ENCODE peak calls at places on chromosome 11, in ten cellular contexts. One of them, this sample, is unnamed. For H3K4me1 and H3K27me3, the result is how much of the 10 kb centered on the place peaks cover.

GRCh38 chr11:47916361-47916841 is 64.0 kb upstream of the PTPRJ start:
- DNase-seq in pancreas: peak
- DNase-seq in heart right ventricle: peak
- DNase-seq in lower lobe of right lung: no peak
- DNase-seq in endothelial cell of umbilical vein: peak
- DNase-seq in PC-3: no peak
- DNase-seq in transverse colon: no peak
- DNase-seq in heart left ventricle: peak
- DNase-seq in Peyer's patch: no peak
- DNase-seq in SJSA1: no peak
- DNase-seq in this sample: no peak

GRCh38 chr11:102929966-102930365 is 25.6 kb downstream of the MMP13 start:
- DNase-seq in pancreas: no peak
- DNase-seq in heart right ventricle: no peak
- DNase-seq in lower lobe of right lung: no peak
- DNase-seq in endothelial cell of umbilical vein: no peak
- DNase-seq in PC-3: no peak
- DNase-seq in transverse colon: no peak
- DNase-seq in heart left ventricle: no peak
- DNase-seq in Peyer's patch: no peak
- DNase-seq in SJSA1: no peak
- DNase-seq in this sample: no peak

GRCh38 chr11:80970016-80970516 is 1529.2 kb upstream of the TENM4 start:
- DNase-seq in pancreas: no peak
- DNase-seq in heart right ventricle: no peak
- DNase-seq in lower lobe of right lung: no peak
- DNase-seq in endothelial cell of umbilical vein: no peak
- DNase-seq in PC-3: no peak
- DNase-seq in transverse colon: no peak
- DNase-seq in heart left ventricle: no peak
- DNase-seq in Peyer's patch: no peak
- DNase-seq in SJSA1: no peak
- DNase-seq in this sample: no peak

GRCh38 chr11:112655386-112655785 is 305.8 kb upstream of the NCAM1 start:
- DNase-seq in pancreas: no peak
- DNase-seq in heart right ventricle: peak
- DNase-seq in lower lobe of right lung: peak
- DNase-seq in endothelial cell of umbilical vein: no peak
- DNase-seq in PC-3: no peak
- DNase-seq in transverse colon: peak
- DNase-seq in heart left ventricle: peak
- DNase-seq in Peyer's patch: peak
- DNase-seq in SJSA1: no peak
- DNase-seq in this sample: no peak

GRCh38 chr11:36186340-36186739 is 102.9 kb downstream of the COMMD9 start:
- DNase-seq in pancreas: no peak
- DNase-seq in heart right ventricle: no peak
- DNase-seq in lower lobe of right lung: no peak
- DNase-seq in endothelial cell of umbilical vein: no peak
- DNase-seq in PC-3: peak
- DNase-seq in transverse colon: no peak
- DNase-seq in heart left ventricle: no peak
- DNase-seq in Peyer's patch: no peak
- DNase-seq in SJSA1: peak
- DNase-seq in this sample: no peak

GRCh38 chr11:11247576-11247975 is 105.5 kb downstream of the CSNK2A3 start:
- DNase-seq in pancreas: no peak
- DNase-seq in heart right ventricle: no peak
- DNase-seq in lower lobe of right lung: no peak
- DNase-seq in endothelial cell of umbilical vein: no peak
- DNase-seq in PC-3: no peak
- DNase-seq in transverse colon: no peak
- DNase-seq in heart left ventricle: no peak
- DNase-seq in Peyer's patch: no peak
- DNase-seq in SJSA1: no peak
- DNase-seq in this sample: no peak

GRCh38 chr11:69382131-69383128 is 88.5 kb downstream of the MYEOV start:
- DNase-seq in pancreas: no peak
- DNase-seq in heart right ventricle: peak
- DNase-seq in lower lobe of right lung: peak
- DNase-seq in endothelial cell of umbilical vein: no peak
- DNase-seq in PC-3: peak
- DNase-seq in transverse colon: peak
- DNase-seq in heart left ventricle: no peak
- DNase-seq in Peyer's patch: peak
- DNase-seq in SJSA1: peak
- DNase-seq in this sample: peak

GRCh38 chr11:117839936-117840813 is 15.6 kb upstream of the FXYD2 start:
- DNase-seq in pancreas: no peak
- DNase-seq in heart right ventricle: no peak
- DNase-seq in lower lobe of right lung: peak
- DNase-seq in endothelial cell of umbilical vein: no peak
- DNase-seq in PC-3: no peak
- DNase-seq in transverse colon: peak
- DNase-seq in heart left ventricle: no peak
- DNase-seq in Peyer's patch: peak
- DNase-seq in SJSA1: no peak
- DNase-seq in this sample: no peak

GRCh38 chr11:120073196-120073595 is 64.7 kb downstream of the TRIM29 start:
- DNase-seq in pancreas: no peak
- DNase-seq in heart right ventricle: no peak
- DNase-seq in lower lobe of right lung: no peak
- DNase-seq in endothelial cell of umbilical vein: no peak
- DNase-seq in PC-3: no peak
- DNase-seq in transverse colon: no peak
- DNase-seq in heart left ventricle: no peak
- DNase-seq in Peyer's patch: no peak
- DNase-seq in SJSA1: no peak
- DNase-seq in this sample: no peak

GRCh38 chr11:13336246-13336873 is 58.8 kb downstream of the BMAL1 start:
- DNase-seq in pancreas: no peak
- DNase-seq in heart right ventricle: no peak
- DNase-seq in lower lobe of right lung: no peak
- DNase-seq in endothelial cell of umbilical vein: no peak
- DNase-seq in PC-3: no peak
- DNase-seq in transverse colon: no peak
- DNase-seq in heart left ventricle: no peak
- DNase-seq in Peyer's patch: no peak
- DNase-seq in SJSA1: peak
- DNase-seq in this sample: no peak

GRCh38 chr11:27914080-27914479 is 193.9 kb downstream of the KIF18A start:
- DNase-seq in pancreas: no peak
- DNase-seq in heart right ventricle: no peak
- DNase-seq in lower lobe of right lung: no peak
- DNase-seq in endothelial cell of umbilical vein: no peak
- DNase-seq in PC-3: peak
- DNase-seq in transverse colon: no peak
- DNase-seq in heart left ventricle: no peak
- DNase-seq in Peyer's patch: no peak
- DNase-seq in SJSA1: no peak
- DNase-seq in this sample: no peak

GRCh38 chr11:86091566-86091965 is 22.7 kb upstream of the PICALM start:
- DNase-seq in pancreas: no peak
- DNase-seq in heart right ventricle: no peak
- DNase-seq in lower lobe of right lung: no peak
- DNase-seq in endothelial cell of umbilical vein: no peak
- DNase-seq in PC-3: no peak
- DNase-seq in transverse colon: no peak
- DNase-seq in heart left ventricle: no peak
- DNase-seq in Peyer's patch: no peak
- DNase-seq in SJSA1: peak
- DNase-seq in this sample: no peak

GRCh38 chr11:125141686-125142535 is 22.6 kb upstream of the PKNOX2 start:
- DNase-seq in pancreas: no peak
- DNase-seq in heart right ventricle: peak
- DNase-seq in lower lobe of right lung: peak
- DNase-seq in endothelial cell of umbilical vein: peak
- DNase-seq in PC-3: peak
- DNase-seq in transverse colon: peak
- DNase-seq in heart left ventricle: peak
- DNase-seq in Peyer's patch: peak
- DNase-seq in SJSA1: peak
- DNase-seq in this sample: peak

GRCh38 chr11:45451766-45452440 is 165.8 kb upstream of the SYT13 start:
- DNase-seq in pancreas: no peak
- DNase-seq in heart right ventricle: no peak
- DNase-seq in lower lobe of right lung: no peak
- DNase-seq in endothelial cell of umbilical vein: no peak
- DNase-seq in PC-3: no peak
- DNase-seq in transverse colon: no peak
- DNase-seq in heart left ventricle: no peak
- DNase-seq in Peyer's patch: no peak
- DNase-seq in SJSA1: no peak
- DNase-seq in this sample: no peak

GRCh38 chr11:112085822-112086421 is 634 bp downstream of the TIMM8B start:
- DNase-seq in pancreas: no peak
- DNase-seq in heart right ventricle: no peak
- DNase-seq in lower lobe of right lung: no peak
- DNase-seq in endothelial cell of umbilical vein: no peak
- DNase-seq in PC-3: peak
- DNase-seq in transverse colon: peak
- DNase-seq in heart left ventricle: no peak
- DNase-seq in Peyer's patch: peak
- DNase-seq in SJSA1: no peak
- DNase-seq in this sample: no peak

GRCh38 chr11:66067640-66068039 is 2.4 kb upstream of the PACS1 start:
- DNase-seq in pancreas: no peak
- DNase-seq in heart right ventricle: no peak
- DNase-seq in lower lobe of right lung: no peak
- DNase-seq in endothelial cell of umbilical vein: no peak
- DNase-seq in PC-3: no peak
- DNase-seq in transverse colon: no peak
- DNase-seq in heart left ventricle: no peak
- DNase-seq in Peyer's patch: no peak
- DNase-seq in SJSA1: no peak
- DNase-seq in this sample: no peak

GRCh38 chr11:66064571-66064970 is 5.5 kb upstream of the PACS1 start:
- DNase-seq in pancreas: no peak
- DNase-seq in heart right ventricle: no peak
- DNase-seq in lower lobe of right lung: no peak
- DNase-seq in endothelial cell of umbilical vein: no peak
- DNase-seq in PC-3: no peak
- DNase-seq in transverse colon: no peak
- DNase-seq in heart left ventricle: no peak
- DNase-seq in Peyer's patch: no peak
- DNase-seq in SJSA1: no peak
- DNase-seq in this sample: no peak

GRCh38 chr11:66068154-66068821 is 1.8 kb upstream of the PACS1 start:
- DNase-seq in pancreas: peak
- DNase-seq in heart right ventricle: peak
- DNase-seq in lower lobe of right lung: peak
- DNase-seq in endothelial cell of umbilical vein: peak
- DNase-seq in PC-3: peak
- DNase-seq in transverse colon: peak
- DNase-seq in heart left ventricle: peak
- DNase-seq in Peyer's patch: peak
- DNase-seq in SJSA1: peak
- DNase-seq in this sample: peak

GRCh38 chr11:66068923-66069714 is 953 bp upstream of the PACS1 start:
- DNase-seq in pancreas: peak
- DNase-seq in heart right ventricle: no peak
- DNase-seq in lower lobe of right lung: no peak
- DNase-seq in endothelial cell of umbilical vein: peak
- DNase-seq in PC-3: peak
- DNase-seq in transverse colon: peak
- DNase-seq in heart left ventricle: no peak
- DNase-seq in Peyer's patch: peak
- DNase-seq in SJSA1: peak
- DNase-seq in this sample: peak

DNA sequence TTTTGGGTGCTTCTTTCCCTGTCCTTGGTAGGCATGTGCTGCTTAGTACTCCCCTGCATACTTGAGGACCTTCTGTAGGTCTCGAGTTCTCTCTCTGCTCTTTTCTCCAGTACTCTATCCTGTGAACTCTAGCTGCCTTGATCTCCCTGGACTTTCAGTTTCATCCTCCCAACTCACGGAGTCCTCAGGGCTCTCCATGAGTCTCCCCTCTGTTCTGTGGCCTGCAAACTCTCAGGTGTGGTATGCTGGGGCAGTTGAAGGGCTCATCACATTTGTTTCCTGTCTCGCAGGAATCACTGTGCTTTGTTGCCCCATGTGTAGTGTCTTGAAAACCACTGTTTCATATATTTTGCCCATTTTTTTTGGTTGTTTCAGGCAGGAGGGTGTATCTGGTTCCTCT is 3.3 kb upstream of the PACS1 start:
- DNase-seq in pancreas: no peak
- DNase-seq in heart right ventricle: no peak
- DNase-seq in lower lobe of right lung: no peak
- DNase-seq in endothelial cell of umbilical vein: no peak
- DNase-seq in PC-3: no peak
- DNase-seq in transverse colon: no peak
- DNase-seq in heart left ventricle: no peak
- DNase-seq in Peyer's patch: no peak
- DNase-seq in SJSA1: no peak
- DNase-seq in this sample: no peak
- H3K4me1 ChIP-seq in pancreas: under half
- H3K4me1 ChIP-seq in heart right ventricle: under half
- H3K4me1 ChIP-seq in lower lobe of right lung: under half
- H3K4me1 ChIP-seq in endothelial cell of umbilical vein: under half
- H3K4me1 ChIP-seq in PC-3: under half
- H3K4me1 ChIP-seq in transverse colon: under half
- H3K4me1 ChIP-seq in heart left ventricle: under half
- H3K4me1 ChIP-seq in Peyer's patch: under half
- H3K4me1 ChIP-seq in SJSA1: under half
- H3K4me1 ChIP-seq in this sample: under half

GRCh38 chr11:44338031-44338430 is 28.1 kb upstream of the ALX4 start:
- DNase-seq in pancreas: no peak
- DNase-seq in heart right ventricle: no peak
- DNase-seq in lower lobe of right lung: no peak
- DNase-seq in endothelial cell of umbilical vein: no peak
- DNase-seq in PC-3: no peak
- DNase-seq in transverse colon: no peak
- DNase-seq in heart left ventricle: no peak
- DNase-seq in Peyer's patch: no peak
- DNase-seq in SJSA1: no peak
- DNase-seq in this sample: no peak
- H3K27me3 ChIP-seq in pancreas: under half
- H3K27me3 ChIP-seq in heart right ventricle: half or more
- H3K27me3 ChIP-seq in lower lobe of right lung: half or more
- H3K27me3 ChIP-seq in endothelial cell of umbilical vein: half or more
- H3K27me3 ChIP-seq in PC-3: half or more
- H3K27me3 ChIP-seq in transverse colon: half or more
- H3K27me3 ChIP-seq in heart left ventricle: half or more
- H3K27me3 ChIP-seq in Peyer's patch: under half
- H3K27me3 ChIP-seq in SJSA1: under half
- H3K27me3 ChIP-seq in this sample: under half

GRCh38 chr11:836274-836673 is 3.5 kb downstream of the CD151 start:
- DNase-seq in pancreas: no peak
- DNase-seq in heart right ventricle: no peak
- DNase-seq in lower lobe of right lung: no peak
- DNase-seq in endothelial cell of umbilical vein: no peak
- DNase-seq in PC-3: no peak
- DNase-seq in transverse colon: no peak
- DNase-seq in heart left ventricle: no peak
- DNase-seq in Peyer's patch: no peak
- DNase-seq in SJSA1: no peak
- DNase-seq in this sample: no peak
- H3K4me1 ChIP-seq in pancreas: under half
- H3K4me1 ChIP-seq in heart right ventricle: half or more
- H3K4me1 ChIP-seq in lower lobe of right lung: half or more
- H3K4me1 ChIP-seq in endothelial cell of umbilical vein: under half
- H3K4me1 ChIP-seq in PC-3: under half
- H3K4me1 ChIP-seq in transverse colon: under half
- H3K4me1 ChIP-seq in heart left ventricle: half or more
- H3K4me1 ChIP-seq in Peyer's patch: under half
- H3K4me1 ChIP-seq in SJSA1: under half
- H3K4me1 ChIP-seq in this sample: under half

GRCh38 chr11:5726351-5726750 is 9.9 kb upstream of the OR56B1 start:
- DNase-seq in pancreas: no peak
- DNase-seq in heart right ventricle: no peak
- DNase-seq in lower lobe of right lung: no peak
- DNase-seq in endothelial cell of umbilical vein: no peak
- DNase-seq in PC-3: no peak
- DNase-seq in transverse colon: no peak
- DNase-seq in heart left ventricle: no peak
- DNase-seq in Peyer's patch: no peak
- DNase-seq in SJSA1: no peak
- DNase-seq in this sample: no peak
- H3K27me3 ChIP-seq in pancreas: under half
- H3K27me3 ChIP-seq in heart right ventricle: under half
- H3K27me3 ChIP-seq in lower lobe of right lung: under half
- H3K27me3 ChIP-seq in endothelial cell of umbilical vein: under half
- H3K27me3 ChIP-seq in PC-3: under half
- H3K27me3 ChIP-seq in transverse colon: under half
- H3K27me3 ChIP-seq in heart left ventricle: under half
- H3K27me3 ChIP-seq in Peyer's patch: under half
- H3K27me3 ChIP-seq in SJSA1: under half
- H3K27me3 ChIP-seq in this sample: under half

This sample was measured in CD4-positive, CD25-positive, alpha-beta regulatory T cell.